ENCODE peak calls at places on chromosomes 11 and 22, in ten cellular contexts. N is anterior cingulate cortex; Y is stimulated activated CD8-positive, alpha-beta memory T cell treated with anti-CD3 and anti-CD28 coated beads, Interleukin-7, amount 100 ng/mL, for 1 hour; P is type B pancreatic cell; I is NCI-H146; F is activated CD4-positive, alpha-beta T cell treated with anti-CD3 and anti-CD28 coated beads for 36 hours; M is body of pancreas; E is stimulated activated CD4-positive, alpha-beta T cell treated with anti-CD3 and anti-CD28 coated beads, Interleukin-1b, Interleukin-23, amount 100 ng/mL, for 1 hour; S is effector CD4-positive, alpha-beta T cell; Z is endodermal cell. K is an unnamed sample.
A peak's percentile ranks its signal among the peaks of the same experiment; 100 is the strongest.

GRCh38 chr11:330307-330693 is 9.6 kb upstream of the IFITM3 start:
- DNase-seq in Z (peak; percentile 51), E (no peak), Y (no peak), I (no peak), S (no peak), M (no peak), P (no peak), F (no peak), N (no peak), K (no peak)

GRCh38 chr11:26025680-26026079 is 306.2 kb upstream of the ANO3 start:
- DNase-seq in P (no peak), N (no peak), Y (no peak), M (no peak), S (no peak), E (no peak), I (no peak), F (no peak), Z (no peak), K (no peak)

GRCh38 chr11:102730036-102730815 is 5.5 kb upstream of the MMP8 start:
- DNase-seq in Y (no peak), P (no peak), I (no peak), E (no peak), Z (no peak), M (no peak), N (no peak), F (no peak), S (no peak), K (no peak)

GRCh38 chr11:115226556-115226955 is 277.7 kb downstream of the CADM1 start:
- DNase-seq in M (no peak), F (no peak), Y (no peak), I (no peak), N (no peak), S (no peak), Z (peak; percentile 88), P (no peak), E (no peak), K (no peak)

GRCh38 chr22:40041738-40042137 is 47.0 kb downstream of the FAM83F start:
- DNase-seq in P (no peak), I (no peak), E (no peak), S (no peak), F (no peak), M (no peak), Y (no peak), Z (no peak), N (no peak), K (no peak)

GRCh38 chr11:69297225-69297925 is 3.4 kb downstream of the MYEOV start:
- DNase-seq in F (peak; percentile 91), P (no peak), N (peak; percentile 29), Y (peak; percentile 64), Z (no peak), M (peak; percentile 87), I (no peak), E (peak; percentile 41), S (peak; percentile 60), K (peak; percentile 64)

GRCh38 chr11:99534812-99535211 is 514.1 kb downstream of the CNTN5 start:
- DNase-seq in P (no peak), M (no peak), E (no peak), Z (no peak), Y (no peak), N (no peak), I (no peak), F (no peak), S (no peak), K (no peak)

GRCh38 chr11:27976262-27976661 is 131.7 kb downstream of the KIF18A start:
- DNase-seq in N (no peak), Z (no peak), E (no peak), F (no peak), Y (no peak), P (no peak), S (no peak), I (no peak), M (no peak), K (no peak)

GRCh38 chr22:47286590-47286989 is 524.1 kb downstream of the TBC1D22A start:
- DNase-seq in I (no peak), M (no peak), S (no peak), Y (no peak), F (no peak), E (no peak), Z (no peak), N (no peak), P (no peak), K (no peak)

GRCh38 chr11:27401760-27402316 is 38.8 kb upstream of the CCDC34 start:
- DNase-seq in Y (no peak), I (no peak), F (no peak), E (no peak), M (no peak), P (no peak), N (no peak), S (no peak), Z (no peak), K (no peak)

GRCh38 chr22:47161631-47162030 is 399.2 kb downstream of the TBC1D22A start:
- DNase-seq in P (no peak), F (no peak), Y (no peak), M (no peak), N (no peak), Z (peak; percentile 38), E (no peak), S (no peak), I (no peak), K (no peak)

GRCh38 chr11:2777396-2777795 is 77.6 kb upstream of the KCNQ1OT1 start:
- DNase-seq in P (no peak), F (peak; percentile 2), M (peak; percentile 30), N (no peak), Z (peak; percentile 44), I (no peak), S (peak; percentile 1), E (no peak), Y (no peak), K (no peak)

K was measured in CD4-positive, CD25-positive, alpha-beta regulatory T cell.